ENCODE peak calls at places on chromosomes 13 and 19, in five cellular contexts. V, B, O, R and Y are unnamed samples.

GRCh38 chr19:47719047-47719885 is 6.0 kb downstream of the EHD2 start:
- DNase-seq in V (peak), B (peak), O (peak), R (peak), Y (peak)

GRCh38 chr13:88248393-88248792 is 577.2 kb downstream of the SLITRK5 start:
- DNase-seq in V (no peak), B (no peak), O (no peak), R (no peak), Y (no peak)

GRCh38 chr19:17909017-17909732 is 23.6 kb upstream of the CCDC124 start:
- DNase-seq in V (no peak), B (no peak), O (no peak), R (no peak), Y (no peak)

GRCh38 chr19:15869109-15869555 is 28.7 kb downstream of the CYP4F2 start:
- DNase-seq in V (peak), B (no peak), O (no peak), R (no peak), Y (peak)

GRCh38 chr13:99320693-99321481 is 13.7 kb upstream of the GPR183 start:
- DNase-seq in V (peak), B (peak), O (no peak), R (peak), Y (no peak)

GRCh38 chr13:103573446-103573845 is 507.2 kb upstream of the SLC10A2 start:
- DNase-seq in V (no peak), B (no peak), O (no peak), R (no peak), Y (no peak)

GRCh38 chr13:94239135-94239534 is 240.3 kb downstream of the DCT start:
- DNase-seq in V (no peak), B (peak), O (no peak), R (no peak), Y (no peak)

GRCh38 chr19:7397687-7398086 is 49.0 kb downstream of the ARHGEF18 start:
- DNase-seq in V (no peak), B (peak), O (no peak), R (peak), Y (no peak)

GRCh38 chr13:95298971-95299627 is 2.2 kb downstream of the ABCC4 start:
- DNase-seq in V (no peak), B (peak), O (no peak), R (peak), Y (no peak)

GRCh38 chr13:81153478-81153877 is 812.6 kb upstream of the SPRY2 start:
- DNase-seq in V (no peak), B (no peak), O (no peak), R (no peak), Y (no peak)

GRCh38 chr19:474126-475078 is 13.6 kb upstream of the SHC2 start:
- DNase-seq in V (no peak), B (no peak), O (no peak), R (no peak), Y (no peak)

GRCh38 chr19:16623066-16623465 is 4.9 kb downstream of the MED26 start:
- DNase-seq in V (no peak), B (no peak), O (no peak), R (no peak), Y (no peak)

GRCh38 chr13:47459512-47459911 is 541.6 kb downstream of the SUCLA2 start:
- DNase-seq in V (peak), B (no peak), O (no peak), R (no peak), Y (no peak)

GRCh38 chr19:6067975-6068374 is 42.3 kb downstream of the RFX2 start:
- DNase-seq in V (no peak), B (no peak), O (no peak), R (no peak), Y (no peak)

GRCh38 chr19:6065685-6066365 is 44.5 kb downstream of the RFX2 start:
- DNase-seq in V (no peak), B (peak), O (no peak), R (no peak), Y (no peak)

GRCh38 chr13:90533866-90534265 is 813.6 kb upstream of the MIR17HG start:
- DNase-seq in V (no peak), B (no peak), O (no peak), R (no peak), Y (no peak)

GRCh38 chr19:42284066-42284501 is 15.0 kb downstream of the CIC start:
- DNase-seq in V (peak), B (peak), O (no peak), R (no peak), Y (peak)

GRCh38 chr19:41531438-41532311 is 44.3 kb upstream of the CEACAM21 start:
- DNase-seq in V (peak), B (no peak), O (no peak), R (no peak), Y (peak)

GRCh38 chr13:65307056-65307455 is 1923.1 kb downstream of the PCDH9 start:
- DNase-seq in V (no peak), B (no peak), O (no peak), R (no peak), Y (no peak)

GRCh38 chr13:44212633-44213387 is 160.8 kb upstream of the SERP2 start:
- DNase-seq in V (no peak), B (no peak), O (no peak), R (no peak), Y (no peak)

GRCh38 chr13:33799950-33800592 is 17.9 kb upstream of the RFC3 start:
- DNase-seq in V (peak), B (peak), O (no peak), R (peak), Y (no peak)

GRCh38 chr19:38061294-38061693 is 154.3 kb downstream of the SIPA1L3 start:
- DNase-seq in V (no peak), B (peak), O (no peak), R (peak), Y (no peak)

GRCh38 chr13:87712012-87712411 is 40.8 kb downstream of the SLITRK5 start:
- DNase-seq in V (no peak), B (no peak), O (no peak), R (no peak), Y (no peak)